ENCODE peak calls at places on chromosomes 16 and 17, in six cellular contexts. T is astrocyte of the cerebellum, A is HCT116, L is psoas muscle, C is endothelial cell, F is body of pancreas. Z is an unnamed sample.

GRCh38 chr17:76544123-76544915 is 4.5 kb downstream of the PRCD start:
- DNase-seq in C (no peak), A (no peak), T (no peak), L (peak; percentile 55), F (no peak), Z (no peak)

GRCh38 chr17:11852231-11852630 is 145.0 kb downstream of the ZNF18 start:
- DNase-seq in C (no peak), L (no peak), A (no peak), F (no peak), T (no peak), Z (no peak)

GRCh38 chr17:7124923-7125322 is 10.3 kb upstream of the ASGR2 start:
- DNase-seq in L (no peak), A (no peak), F (no peak), C (no peak), T (no peak), Z (no peak)

GRCh38 chr17:55421179-55421934 is at the start of gene MMD:
- DNase-seq in C (peak; percentile 31), T (no peak), A (no peak), L (peak; percentile 26), F (no peak), Z (no peak)

GRCh38 chr17:18988546-18989173 is 15.9 kb downstream of the FAM83G start:
- DNase-seq in C (no peak), F (peak; percentile 51), L (no peak), A (no peak), T (no peak), Z (no peak)

GRCh38 chr17:5282639-5283217 is 644 bp downstream of the RABEP1 start:
- DNase-seq in T (no peak), C (no peak), F (peak; percentile 31), L (peak; percentile 35), A (no peak), Z (no peak)

GRCh38 chr16:20744922-20745440 is 3.4 kb upstream of the THUMPD1 start:
- DNase-seq in L (no peak), A (no peak), T (no peak), C (no peak), F (no peak), Z (no peak)

GRCh38 chr17:30554839-30555751 is 77.9 kb downstream of the GOSR1 start:
- DNase-seq in L (no peak), F (no peak), T (no peak), C (peak; percentile 45), A (peak; percentile 10), Z (no peak)

GRCh38 chr16:56977256-56977655 is 12.1 kb upstream of the NLRC5 start:
- DNase-seq in L (no peak), T (no peak), F (no peak), C (no peak), A (no peak), Z (no peak)

GRCh38 chr16:3961449-3961849 is 80.9 kb upstream of the CREBBP start:
- DNase-seq in F (peak; percentile 61), A (no peak), L (no peak), C (no peak), T (no peak), Z (no peak)

GRCh38 chr16:67862623-67863583 is 9.9 kb upstream of the EDC4 start:
- DNase-seq in A (no peak), F (peak; percentile 19), L (peak; percentile 83), T (no peak), C (no peak), Z (no peak)

GRCh38 chr17:29682987-29683386 is 60.3 kb upstream of the CORO6 start:
- DNase-seq in T (no peak), L (no peak), F (no peak), A (no peak), C (peak; percentile 38), Z (peak; percentile 37)

GRCh38 chr16:11708421-11708820 is 34.2 kb downstream of the TXNDC11 start:
- DNase-seq in C (no peak), F (no peak), T (no peak), L (no peak), A (no peak), Z (no peak)

GRCh38 chr17:29138184-29138955 is 41.8 kb downstream of the MYO18A start:
- DNase-seq in T (no peak), L (no peak), A (no peak), F (no peak), C (no peak), Z (no peak)

GRCh38 chr17:60173304-60173807 is 23.6 kb downstream of the CA4 start:
- DNase-seq in A (no peak), C (no peak), F (no peak), T (no peak), L (no peak), Z (no peak)

GRCh38 chr17:9268546-9268945 is 247.2 kb downstream of the NTN1 start:
- DNase-seq in L (no peak), C (no peak), F (no peak), T (no peak), A (no peak), Z (no peak)

GRCh38 chr16:72876981-72877373 is 171.0 kb downstream of the ZFHX3 start:
- DNase-seq in F (no peak), C (no peak), A (no peak), T (no peak), L (no peak), Z (no peak)

GRCh38 chr17:77320046-77320445 is 179.3 kb downstream of the SEC14L1 start:
- DNase-seq in L (peak; percentile 56), C (no peak), A (no peak), F (no peak), T (no peak), Z (no peak)

GRCh38 chr16:84557504-84557903 is 53.0 kb upstream of the MEAK7 start:
- DNase-seq in L (no peak), A (no peak), C (no peak), T (peak; percentile 68), F (no peak), Z (no peak)

GRCh38 chr17:82378741-82379021 is 7.1 kb downstream of the UTS2R start:
- DNase-seq in L (no peak), A (no peak), C (no peak), T (no peak), F (no peak), Z (no peak)

DNA sequence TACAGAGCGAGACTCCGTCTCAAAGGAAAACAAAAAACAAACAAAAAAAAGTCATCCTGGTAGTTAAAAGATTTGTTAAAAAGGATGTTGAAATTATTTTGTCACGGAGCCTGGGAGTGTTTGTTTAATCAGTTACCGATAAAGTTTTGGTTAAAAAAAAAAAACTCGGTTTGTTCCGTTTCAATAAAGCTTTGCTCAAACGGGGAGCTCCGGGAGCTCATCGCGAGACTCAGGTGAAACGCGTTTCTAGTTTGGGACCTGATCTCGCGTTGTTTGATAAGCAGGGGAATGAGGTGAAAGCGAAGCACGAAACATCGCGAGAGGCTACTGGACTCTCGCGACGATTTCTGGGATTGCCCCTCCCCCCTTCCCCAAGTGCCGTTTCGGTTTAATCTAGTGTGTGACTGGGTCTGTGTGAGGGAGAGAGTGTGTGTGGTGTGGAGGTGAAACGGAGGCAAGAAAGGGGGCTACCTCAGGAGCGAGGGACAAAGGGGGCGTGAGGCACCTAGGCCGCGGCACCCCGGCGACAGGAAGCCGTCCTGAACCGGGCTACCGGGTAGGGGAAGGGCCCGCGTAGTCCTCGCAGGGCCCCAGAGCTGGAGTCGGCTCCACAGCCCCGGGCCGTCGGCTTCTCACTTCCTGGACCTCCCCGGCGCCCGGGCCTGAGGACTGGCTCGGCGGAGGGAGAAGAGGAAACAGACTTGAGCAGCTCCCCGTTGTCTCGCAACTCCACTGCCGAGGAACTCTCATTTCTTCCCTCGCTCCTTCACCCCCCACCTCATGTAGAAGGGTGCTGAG is at the start of gene CDK12:
- DNase-seq in A (peak; percentile 99), F (peak; percentile 97), L (peak; percentile 91), C (peak; percentile 92), T (peak; percentile 98), Z (peak; percentile 98)
- TF ChIP-seq CTCF in A (no peak), F (peak; percentile 23), L (no peak), C (no peak), T (no peak), Z (no peak)

GRCh38 chr16:704047-704446 is 1.6 kb downstream of the FBXL16 start:
- DNase-seq in L (no peak), F (no peak), C (no peak), A (no peak), T (no peak), Z (no peak)
- TF ChIP-seq CTCF in L (no peak), F (no peak), C (no peak), A (no peak), T (no peak), Z (no peak)

GRCh38 chr17:73142763-73143395 is 21.9 kb upstream of the SSTR2 start:
- DNase-seq in C (no peak), T (no peak), L (no peak), A (no peak), F (no peak), Z (peak; percentile 27)
- TF ChIP-seq CTCF in C (no peak), T (no peak), L (no peak), A (no peak), F (no peak), Z (no peak)

DNA sequence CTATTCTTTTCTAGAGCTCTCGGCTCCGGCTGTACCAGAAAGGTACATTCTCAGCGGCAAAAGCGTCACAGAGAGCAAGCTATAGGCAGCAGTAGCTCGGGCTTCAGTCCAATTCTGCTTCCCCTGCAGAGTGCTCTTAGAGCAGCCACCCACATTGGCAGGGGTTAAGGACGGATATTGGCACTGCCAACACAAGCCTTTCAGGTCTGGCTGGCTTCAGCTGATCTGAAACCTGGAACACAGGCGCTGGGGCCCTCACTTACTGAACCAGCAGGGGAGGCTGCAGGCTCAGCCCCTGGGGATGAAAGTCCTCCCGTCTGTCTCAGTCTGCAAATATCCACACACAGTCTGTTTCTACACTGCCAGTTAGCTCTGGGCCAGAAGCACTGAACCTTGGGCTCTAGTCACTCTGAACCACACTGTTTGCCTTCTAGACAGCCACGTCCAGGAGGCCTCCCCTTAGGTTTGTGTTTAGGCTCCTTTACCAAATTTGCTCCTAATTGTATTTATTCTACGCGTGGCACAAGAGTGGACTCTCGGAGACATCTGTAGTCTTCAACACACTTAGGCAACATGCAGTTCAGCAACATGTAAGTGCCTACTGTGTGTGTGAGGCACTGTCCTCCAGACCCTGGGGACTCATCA is 40.1 kb downstream of the HIC1 start:
- DNase-seq in T (no peak), F (peak; percentile 45), C (no peak), A (no peak), L (no peak), Z (no peak)
- TF ChIP-seq CTCF in T (peak; percentile 83), F (peak; percentile 75), C (no peak), A (peak; percentile 3), L (peak; percentile 57), Z (peak; percentile 57)

DNA sequence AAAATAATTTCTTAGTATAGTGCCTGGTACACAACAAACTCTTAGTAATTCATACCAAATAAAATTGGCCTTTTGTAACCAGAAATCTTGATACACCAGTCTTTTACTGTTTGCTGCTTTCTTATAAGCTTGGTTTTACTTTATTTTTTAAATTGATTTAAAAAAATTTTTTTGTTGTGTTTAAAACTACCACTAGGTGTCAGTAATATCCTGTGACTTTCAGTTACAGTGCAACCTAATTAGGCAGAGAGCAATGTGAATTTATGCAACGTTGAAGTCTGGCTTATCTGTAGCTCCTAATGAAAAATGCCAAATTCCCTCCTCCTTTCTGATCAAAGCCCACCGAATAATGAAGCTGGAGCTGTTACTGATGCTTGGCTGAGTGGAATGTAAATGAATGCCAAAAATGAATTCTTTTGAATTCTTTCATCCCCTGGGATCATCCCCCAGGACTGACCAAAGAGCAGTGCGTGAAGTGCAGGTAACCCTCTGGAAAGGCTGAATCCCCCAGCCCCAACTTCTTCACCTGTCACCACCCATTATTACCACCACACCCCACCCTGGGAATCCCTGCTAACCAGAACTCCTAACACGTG is 3.8 kb downstream of the ERCC4 start:
- DNase-seq in L (no peak), T (peak; percentile 57), A (peak; percentile 42), C (no peak), F (no peak), Z (peak; percentile 22)
- TF ChIP-seq CTCF in L (peak; percentile 75), T (peak; percentile 27), A (peak; percentile 75), C (peak; percentile 89), F (peak; percentile 76), Z (peak; percentile 23)

Z was measured in HFF-Myc.